ENCODE peak calls at places on chromosomes 13 and 19, in nine cellular contexts. One of them, this sample, is unnamed.

GRCh38 chr19:29410974-29411615 is 114.7 kb upstream of the VSTM2B start:
- ATAC-seq in lower lobe of right lung: no peak
- ATAC-seq in left colon: no peak
- ATAC-seq in upper lobe of left lung: no peak
- ATAC-seq in T-cell: no peak
- ATAC-seq in effector memory CD8-positive, alpha-beta T cell: no peak
- ATAC-seq in Panc1: no peak
- ATAC-seq in A549: no peak
- ATAC-seq in central memory CD8-positive, alpha-beta T cell: no peak
- ATAC-seq in this sample: no peak

GRCh38 chr19:49672131-49672919 is 4.7 kb upstream of the PRMT1 start:
- ATAC-seq in lower lobe of right lung: peak; percentile 21
- ATAC-seq in left colon: peak; percentile 26
- ATAC-seq in upper lobe of left lung: peak; percentile 32
- ATAC-seq in T-cell: no peak
- ATAC-seq in effector memory CD8-positive, alpha-beta T cell: no peak
- ATAC-seq in Panc1: peak; percentile 40
- ATAC-seq in A549: peak; percentile 53
- ATAC-seq in central memory CD8-positive, alpha-beta T cell: no peak
- ATAC-seq in this sample: peak; percentile 54

GRCh38 chr13:32024750-32025149 is 6.8 kb upstream of the FRY start:
- ATAC-seq in lower lobe of right lung: no peak
- ATAC-seq in left colon: no peak
- ATAC-seq in upper lobe of left lung: no peak
- ATAC-seq in T-cell: no peak
- ATAC-seq in effector memory CD8-positive, alpha-beta T cell: no peak
- ATAC-seq in Panc1: no peak
- ATAC-seq in A549: no peak
- ATAC-seq in central memory CD8-positive, alpha-beta T cell: no peak
- ATAC-seq in this sample: no peak

GRCh38 chr13:94382960-94383359 is 96.5 kb downstream of the DCT start:
- ATAC-seq in lower lobe of right lung: no peak
- ATAC-seq in left colon: no peak
- ATAC-seq in upper lobe of left lung: no peak
- ATAC-seq in T-cell: no peak
- ATAC-seq in effector memory CD8-positive, alpha-beta T cell: no peak
- ATAC-seq in Panc1: no peak
- ATAC-seq in A549: no peak
- ATAC-seq in central memory CD8-positive, alpha-beta T cell: no peak
- ATAC-seq in this sample: no peak

GRCh38 chr13:93289842-93290241 is 63.2 kb downstream of the GPC6 start:
- ATAC-seq in lower lobe of right lung: no peak
- ATAC-seq in left colon: no peak
- ATAC-seq in upper lobe of left lung: no peak
- ATAC-seq in T-cell: no peak
- ATAC-seq in effector memory CD8-positive, alpha-beta T cell: no peak
- ATAC-seq in Panc1: no peak
- ATAC-seq in A549: no peak
- ATAC-seq in central memory CD8-positive, alpha-beta T cell: no peak
- ATAC-seq in this sample: no peak

GRCh38 chr13:48730971-48731658 is 77.4 kb downstream of the CYSLTR2 start:
- ATAC-seq in lower lobe of right lung: no peak
- ATAC-seq in left colon: no peak
- ATAC-seq in upper lobe of left lung: no peak
- ATAC-seq in T-cell: no peak
- ATAC-seq in effector memory CD8-positive, alpha-beta T cell: peak; percentile 6
- ATAC-seq in Panc1: no peak
- ATAC-seq in A549: peak; percentile 49
- ATAC-seq in central memory CD8-positive, alpha-beta T cell: no peak
- ATAC-seq in this sample: peak; percentile 31

GRCh38 chr19:40245506-40246128 is 19.1 kb upstream of the CCNP start:
- ATAC-seq in lower lobe of right lung: no peak
- ATAC-seq in left colon: no peak
- ATAC-seq in upper lobe of left lung: no peak
- ATAC-seq in T-cell: no peak
- ATAC-seq in effector memory CD8-positive, alpha-beta T cell: no peak
- ATAC-seq in Panc1: no peak
- ATAC-seq in A549: peak; percentile 22
- ATAC-seq in central memory CD8-positive, alpha-beta T cell: no peak
- ATAC-seq in this sample: no peak

GRCh38 chr13:47337781-47338507 is 441.1 kb upstream of the HTR2A start:
- ATAC-seq in lower lobe of right lung: no peak
- ATAC-seq in left colon: no peak
- ATAC-seq in upper lobe of left lung: no peak
- ATAC-seq in T-cell: no peak
- ATAC-seq in effector memory CD8-positive, alpha-beta T cell: no peak
- ATAC-seq in Panc1: no peak
- ATAC-seq in A549: no peak
- ATAC-seq in central memory CD8-positive, alpha-beta T cell: no peak
- ATAC-seq in this sample: peak; percentile 72

GRCh38 chr19:5949792-5950305 is 28.1 kb downstream of the RANBP3 start:
- ATAC-seq in lower lobe of right lung: peak; percentile 79
- ATAC-seq in left colon: no peak
- ATAC-seq in upper lobe of left lung: peak; percentile 68
- ATAC-seq in T-cell: peak; percentile 69
- ATAC-seq in effector memory CD8-positive, alpha-beta T cell: peak; percentile 56
- ATAC-seq in Panc1: no peak
- ATAC-seq in A549: no peak
- ATAC-seq in central memory CD8-positive, alpha-beta T cell: peak; percentile 37
- ATAC-seq in this sample: no peak

GRCh38 chr19:47711652-47712239 is 1.5 kb upstream of the EHD2 start:
- ATAC-seq in lower lobe of right lung: no peak
- ATAC-seq in left colon: no peak
- ATAC-seq in upper lobe of left lung: no peak
- ATAC-seq in T-cell: no peak
- ATAC-seq in effector memory CD8-positive, alpha-beta T cell: no peak
- ATAC-seq in Panc1: no peak
- ATAC-seq in A549: no peak
- ATAC-seq in central memory CD8-positive, alpha-beta T cell: no peak
- ATAC-seq in this sample: no peak

GRCh38 chr19:53086949-53087348 is 16.3 kb downstream of the ZNF160 start:
- ATAC-seq in lower lobe of right lung: peak; percentile 64
- ATAC-seq in left colon: no peak
- ATAC-seq in upper lobe of left lung: no peak
- ATAC-seq in T-cell: no peak
- ATAC-seq in effector memory CD8-positive, alpha-beta T cell: no peak
- ATAC-seq in Panc1: no peak
- ATAC-seq in A549: no peak
- ATAC-seq in central memory CD8-positive, alpha-beta T cell: no peak
- ATAC-seq in this sample: no peak

GRCh38 chr19:19816679-19817078 is 4.9 kb downstream of the ZNF506 start:
- ATAC-seq in lower lobe of right lung: no peak
- ATAC-seq in left colon: no peak
- ATAC-seq in upper lobe of left lung: no peak
- ATAC-seq in T-cell: no peak
- ATAC-seq in effector memory CD8-positive, alpha-beta T cell: no peak
- ATAC-seq in Panc1: no peak
- ATAC-seq in A549: no peak
- ATAC-seq in central memory CD8-positive, alpha-beta T cell: no peak
- ATAC-seq in this sample: no peak

GRCh38 chr13:98428256-98428966 is 148.5 kb downstream of the STK24 start:
- ATAC-seq in lower lobe of right lung: no peak
- ATAC-seq in left colon: no peak
- ATAC-seq in upper lobe of left lung: no peak
- ATAC-seq in T-cell: no peak
- ATAC-seq in effector memory CD8-positive, alpha-beta T cell: no peak
- ATAC-seq in Panc1: no peak
- ATAC-seq in A549: no peak
- ATAC-seq in central memory CD8-positive, alpha-beta T cell: no peak
- ATAC-seq in this sample: no peak

GRCh38 chr19:39197808-39198207 is 1.0 kb downstream of the NCCRP1 start:
- ATAC-seq in lower lobe of right lung: no peak
- ATAC-seq in left colon: no peak
- ATAC-seq in upper lobe of left lung: no peak
- ATAC-seq in T-cell: no peak
- ATAC-seq in effector memory CD8-positive, alpha-beta T cell: no peak
- ATAC-seq in Panc1: no peak
- ATAC-seq in A549: peak; percentile 4
- ATAC-seq in central memory CD8-positive, alpha-beta T cell: no peak
- ATAC-seq in this sample: no peak

GRCh38 chr13:112105244-112105681 is 38.3 kb downstream of the SOX1 start:
- ATAC-seq in lower lobe of right lung: no peak
- ATAC-seq in left colon: no peak
- ATAC-seq in upper lobe of left lung: no peak
- ATAC-seq in T-cell: no peak
- ATAC-seq in effector memory CD8-positive, alpha-beta T cell: no peak
- ATAC-seq in Panc1: no peak
- ATAC-seq in A549: no peak
- ATAC-seq in central memory CD8-positive, alpha-beta T cell: no peak
- ATAC-seq in this sample: no peak

GRCh38 chr13:76271728-76272232 is 614.4 kb downstream of the KCTD12 start:
- ATAC-seq in lower lobe of right lung: no peak
- ATAC-seq in left colon: no peak
- ATAC-seq in upper lobe of left lung: no peak
- ATAC-seq in T-cell: no peak
- ATAC-seq in effector memory CD8-positive, alpha-beta T cell: no peak
- ATAC-seq in Panc1: no peak
- ATAC-seq in A549: no peak
- ATAC-seq in central memory CD8-positive, alpha-beta T cell: no peak
- ATAC-seq in this sample: no peak

GRCh38 chr19:1253514-1254080 is 5.2 kb downstream of the MIDN start:
- ATAC-seq in lower lobe of right lung: peak; percentile 3
- ATAC-seq in left colon: peak; percentile 3
- ATAC-seq in upper lobe of left lung: no peak
- ATAC-seq in T-cell: no peak
- ATAC-seq in effector memory CD8-positive, alpha-beta T cell: no peak
- ATAC-seq in Panc1: no peak
- ATAC-seq in A549: peak; percentile 19
- ATAC-seq in central memory CD8-positive, alpha-beta T cell: no peak
- ATAC-seq in this sample: no peak

GRCh38 chr13:29422015-29422414 is 173.5 kb downstream of the SLC7A1 start:
- ATAC-seq in lower lobe of right lung: no peak
- ATAC-seq in left colon: no peak
- ATAC-seq in upper lobe of left lung: no peak
- ATAC-seq in T-cell: no peak
- ATAC-seq in effector memory CD8-positive, alpha-beta T cell: no peak
- ATAC-seq in Panc1: no peak
- ATAC-seq in A549: no peak
- ATAC-seq in central memory CD8-positive, alpha-beta T cell: no peak
- ATAC-seq in this sample: no peak

GRCh38 chr19:29413435-29413834 is 112.4 kb upstream of the VSTM2B start:
- ATAC-seq in lower lobe of right lung: no peak
- ATAC-seq in left colon: no peak
- ATAC-seq in upper lobe of left lung: no peak
- ATAC-seq in T-cell: no peak
- ATAC-seq in effector memory CD8-positive, alpha-beta T cell: no peak
- ATAC-seq in Panc1: no peak
- ATAC-seq in A549: no peak
- ATAC-seq in central memory CD8-positive, alpha-beta T cell: no peak
- ATAC-seq in this sample: no peak

GRCh38 chr19:5536337-5536894 is 31.3 kb downstream of the TINCR start:
- ATAC-seq in lower lobe of right lung: peak; percentile 71
- ATAC-seq in left colon: no peak
- ATAC-seq in upper lobe of left lung: peak; percentile 27
- ATAC-seq in T-cell: no peak
- ATAC-seq in effector memory CD8-positive, alpha-beta T cell: no peak
- ATAC-seq in Panc1: peak; percentile 68
- ATAC-seq in A549: peak; percentile 78
- ATAC-seq in central memory CD8-positive, alpha-beta T cell: no peak
- ATAC-seq in this sample: peak; percentile 52

GRCh38 chr13:95684463-95684862 is 7.5 kb downstream of the DNAJC3 start:
- ATAC-seq in lower lobe of right lung: no peak
- ATAC-seq in left colon: peak; percentile 20
- ATAC-seq in upper lobe of left lung: no peak
- ATAC-seq in T-cell: no peak
- ATAC-seq in effector memory CD8-positive, alpha-beta T cell: no peak
- ATAC-seq in Panc1: no peak
- ATAC-seq in A549: no peak
- ATAC-seq in central memory CD8-positive, alpha-beta T cell: no peak
- ATAC-seq in this sample: no peak

GRCh38 chr13:84831666-84832657 is 949.7 kb upstream of the SLITRK1 start:
- ATAC-seq in lower lobe of right lung: no peak
- ATAC-seq in left colon: no peak
- ATAC-seq in upper lobe of left lung: peak; percentile 53
- ATAC-seq in T-cell: no peak
- ATAC-seq in effector memory CD8-positive, alpha-beta T cell: no peak
- ATAC-seq in Panc1: no peak
- ATAC-seq in A549: no peak
- ATAC-seq in central memory CD8-positive, alpha-beta T cell: no peak
- ATAC-seq in this sample: no peak

GRCh38 chr13:112346173-112346898 is 29.8 kb upstream of the SPACA7 start:
- ATAC-seq in lower lobe of right lung: peak; percentile 11
- ATAC-seq in left colon: no peak
- ATAC-seq in upper lobe of left lung: no peak
- ATAC-seq in T-cell: no peak
- ATAC-seq in effector memory CD8-positive, alpha-beta T cell: no peak
- ATAC-seq in Panc1: no peak
- ATAC-seq in A549: no peak
- ATAC-seq in central memory CD8-positive, alpha-beta T cell: no peak
- ATAC-seq in this sample: peak; percentile 48

GRCh38 chr13:24032252-24032651 is 128.3 kb upstream of the SPATA13 start:
- ATAC-seq in lower lobe of right lung: peak; percentile 68
- ATAC-seq in left colon: no peak
- ATAC-seq in upper lobe of left lung: peak; percentile 56
- ATAC-seq in T-cell: no peak
- ATAC-seq in effector memory CD8-positive, alpha-beta T cell: no peak
- ATAC-seq in Panc1: no peak
- ATAC-seq in A549: peak; percentile 30
- ATAC-seq in central memory CD8-positive, alpha-beta T cell: no peak
- ATAC-seq in this sample: peak; percentile 81

GRCh38 chr19:38057954-38058690 is 151.1 kb downstream of the SIPA1L3 start:
- ATAC-seq in lower lobe of right lung: peak; percentile 92
- ATAC-seq in left colon: peak; percentile 84
- ATAC-seq in upper lobe of left lung: peak; percentile 91
- ATAC-seq in T-cell: no peak
- ATAC-seq in effector memory CD8-positive, alpha-beta T cell: no peak
- ATAC-seq in Panc1: peak; percentile 75
- ATAC-seq in A549: peak; percentile 70
- ATAC-seq in central memory CD8-positive, alpha-beta T cell: no peak
- ATAC-seq in this sample: no peak

GRCh38 chr19:29884466-29884865 is 57.6 kb upstream of the URI1 start:
- ATAC-seq in lower lobe of right lung: no peak
- ATAC-seq in left colon: no peak
- ATAC-seq in upper lobe of left lung: no peak
- ATAC-seq in T-cell: no peak
- ATAC-seq in effector memory CD8-positive, alpha-beta T cell: no peak
- ATAC-seq in Panc1: no peak
- ATAC-seq in A549: no peak
- ATAC-seq in central memory CD8-positive, alpha-beta T cell: no peak
- ATAC-seq in this sample: no peak

GRCh38 chr13:114204894-114205293 is 25.8 kb downstream of the CFAP97D2 start:
- ATAC-seq in lower lobe of right lung: no peak
- ATAC-seq in left colon: no peak
- ATAC-seq in upper lobe of left lung: no peak
- ATAC-seq in T-cell: no peak
- ATAC-seq in effector memory CD8-positive, alpha-beta T cell: peak; percentile 42
- ATAC-seq in Panc1: no peak
- ATAC-seq in A549: no peak
- ATAC-seq in central memory CD8-positive, alpha-beta T cell: no peak
- ATAC-seq in this sample: no peak

GRCh38 chr13:61727714-61728275 is 312.1 kb upstream of the PCDH20 start:
- ATAC-seq in lower lobe of right lung: no peak
- ATAC-seq in left colon: no peak
- ATAC-seq in upper lobe of left lung: no peak
- ATAC-seq in T-cell: no peak
- ATAC-seq in effector memory CD8-positive, alpha-beta T cell: no peak
- ATAC-seq in Panc1: peak; percentile 92
- ATAC-seq in A549: no peak
- ATAC-seq in central memory CD8-positive, alpha-beta T cell: no peak
- ATAC-seq in this sample: no peak